ENCODE peak calls at places on chromosomes 16 and 17, in seven cellular contexts. A is keratinocyte, W is astrocyte of the spinal cord, S is psoas muscle, T is GM12864, I is foreskin fibroblast, L is breast epithelium. R is an unnamed sample.

GRCh38 chr17:83076930-83077329 is 2.5 kb upstream of the METRNL start:
- DNase-seq in T (no peak), W (no peak), I (no peak), A (no peak), S (no peak), L (no peak), R (no peak)

GRCh38 chr16:23753908-23754593 is 775 bp upstream of the CHP2 start:
- DNase-seq in S (no peak), L (no peak), I (no peak), W (no peak), T (no peak), A (no peak), R (no peak)

GRCh38 chr16:3819741-3820724 is 60.5 kb downstream of the CREBBP start:
- DNase-seq in W (peak), I (peak), L (no peak), A (peak), T (no peak), S (no peak), R (peak)

GRCh38 chr16:78127130-78127529 is 27.7 kb downstream of the WWOX start:
- DNase-seq in I (no peak), L (no peak), W (peak), T (no peak), A (no peak), S (no peak), R (peak)

GRCh38 chr17:16870253-16871245 is 101.4 kb downstream of the TNFRSF13B start:
- DNase-seq in L (no peak), T (no peak), S (no peak), I (no peak), A (no peak), W (no peak), R (no peak)

GRCh38 chr17:52147431-52147830 is 11.1 kb downstream of the CA10 start:
- DNase-seq in W (peak), I (no peak), A (no peak), S (no peak), T (no peak), L (no peak), R (no peak)

GRCh38 chr16:50924759-50925545 is 183.1 kb downstream of the CYLD start:
- DNase-seq in T (no peak), A (peak), W (no peak), L (no peak), I (no peak), S (no peak), R (no peak)

GRCh38 chr17:2282297-2282873 is 21.2 kb downstream of the SMG6 start:
- DNase-seq in L (no peak), S (peak), T (peak), W (peak), A (no peak), I (peak), R (peak)

GRCh38 chr17:39769974-39770587 is 32.3 kb downstream of the GRB7 start:
- DNase-seq in T (no peak), A (peak), S (no peak), I (peak), W (peak), L (no peak), R (peak)

GRCh38 chr16:77805403-77805802 is 17.0 kb downstream of the VAT1L start:
- DNase-seq in T (no peak), A (no peak), I (no peak), W (no peak), S (no peak), L (peak), R (no peak)

GRCh38 chr17:260944-261343 is 79.5 kb upstream of the DOC2B start:
- DNase-seq in I (no peak), S (no peak), L (no peak), T (no peak), A (no peak), W (no peak), R (no peak)

GRCh38 chr16:11452746-11453344 is 107.6 kb downstream of the RMI2 start:
- DNase-seq in W (no peak), S (no peak), T (no peak), L (no peak), A (no peak), I (no peak), R (no peak)

GRCh38 chr16:30430428-30430970 is 669 bp upstream of the DCTPP1 start:
- DNase-seq in I (no peak), T (no peak), W (no peak), S (peak), L (no peak), A (no peak), R (no peak)
- TF ChIP-seq CTCF in I (no peak), T (no peak), W (no peak), S (no peak), L (no peak), A (peak), R (no peak)

DNA sequence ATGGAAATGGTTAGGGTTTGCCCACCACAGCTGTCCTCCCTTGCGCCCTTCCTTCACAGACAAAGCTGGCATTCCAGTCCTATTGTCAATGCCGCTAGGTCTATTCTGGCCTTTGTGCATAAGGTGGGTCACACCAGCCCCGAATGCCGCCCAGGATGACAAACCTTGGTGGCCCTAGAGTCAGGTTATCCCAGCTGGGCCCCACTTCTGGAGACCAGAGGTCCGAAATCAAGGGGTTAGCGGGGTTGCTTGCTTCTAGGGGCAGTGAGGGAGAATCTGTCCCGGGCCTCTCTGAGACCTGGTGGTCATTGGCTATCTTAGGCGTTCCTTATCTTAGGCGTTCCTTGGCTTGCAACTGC is 472.1 kb downstream of the SOX9 start:
- DNase-seq in W (no peak), A (no peak), S (no peak), L (no peak), I (no peak), T (no peak), R (no peak)
- H3K4me3 ChIP-seq in W (no peak), A (no peak), S (peak), L (peak), I (no peak), T (no peak), R (no peak)

GRCh38 chr16:88487920-88488842 is 35.1 kb downstream of the ZFPM1 start:
- DNase-seq in S (no peak), T (no peak), L (no peak), W (no peak), I (no peak), A (no peak), R (no peak)
- TF ChIP-seq CTCF in S (no peak), T (no peak), L (no peak), W (no peak), I (no peak), A (no peak), R (no peak)

DNA sequence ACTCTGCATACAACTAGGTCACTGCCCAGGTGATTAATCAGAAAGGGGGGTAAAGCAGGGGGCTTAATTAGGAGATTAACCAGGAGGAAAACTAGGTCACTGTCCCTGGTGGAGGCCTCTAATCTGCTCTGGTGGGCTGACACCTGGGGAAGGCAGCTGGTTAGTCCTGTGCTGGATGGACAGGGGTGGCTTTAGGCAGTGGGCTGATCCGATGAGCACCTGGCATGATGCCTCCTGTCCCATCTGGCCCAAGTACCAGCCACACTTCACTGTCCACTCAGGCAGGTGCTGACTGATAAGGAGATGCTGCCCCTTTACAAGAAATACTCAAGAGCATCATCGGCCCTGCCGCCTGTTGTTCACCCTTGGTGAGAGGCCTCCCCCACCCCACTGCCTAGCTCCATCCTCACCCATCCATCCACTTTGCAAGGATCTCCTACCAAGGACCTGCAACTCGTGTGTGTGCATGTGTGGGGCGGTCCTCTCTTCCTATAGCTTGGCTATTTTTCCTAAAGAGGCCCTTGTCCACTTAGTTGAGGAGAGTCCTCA is 13.8 kb upstream of the RCVRN start:
- DNase-seq in S (no peak), L (no peak), A (no peak), I (no peak), T (no peak), W (no peak), R (no peak)
- H3K4me3 ChIP-seq in S (no peak), L (no peak), A (no peak), I (no peak), T (no peak), W (no peak), R (no peak)

DNA sequence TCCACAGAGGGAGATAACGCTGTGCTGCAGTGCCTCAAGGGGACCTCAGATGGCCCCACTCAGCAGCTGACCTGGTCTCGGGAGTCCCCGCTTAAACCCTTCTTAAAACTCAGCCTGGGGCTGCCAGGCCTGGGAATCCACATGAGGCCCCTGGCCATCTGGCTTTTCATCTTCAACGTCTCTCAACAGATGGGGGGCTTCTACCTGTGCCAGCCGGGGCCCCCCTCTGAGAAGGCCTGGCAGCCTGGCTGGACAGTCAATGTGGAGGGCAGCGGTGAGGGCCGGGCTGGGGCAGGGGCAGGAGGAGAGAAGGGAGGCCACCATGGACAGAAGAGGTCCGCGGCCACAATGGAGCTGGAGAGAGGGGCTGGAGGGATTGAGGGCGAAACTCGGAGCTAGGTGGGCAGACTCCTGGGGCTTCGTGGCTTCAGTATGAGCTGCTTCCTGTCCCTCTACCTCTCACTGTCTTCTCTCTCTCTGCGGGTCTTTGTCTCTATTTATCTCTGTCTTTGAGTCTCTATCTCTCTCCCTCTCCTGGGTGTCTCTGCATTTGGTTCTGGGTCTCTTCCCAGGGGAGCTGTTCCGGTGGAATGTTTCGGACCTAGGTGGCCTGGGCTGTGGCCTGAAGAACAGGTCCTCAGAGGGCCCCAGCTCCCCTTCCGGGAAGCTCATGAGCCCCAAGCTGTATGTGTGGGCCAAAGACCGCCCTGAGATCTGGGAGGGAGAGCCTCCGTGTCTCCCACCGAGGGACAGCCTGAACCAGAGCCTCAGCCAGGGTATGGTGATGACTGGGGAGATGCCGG is 769 bp downstream of the CD19 start:
- DNase-seq in L (no peak), A (no peak), I (no peak), T (no peak), S (no peak), W (no peak), R (no peak)
- TF ChIP-seq CTCF in L (no peak), A (no peak), I (no peak), T (peak), S (no peak), W (no peak), R (no peak)

DNA sequence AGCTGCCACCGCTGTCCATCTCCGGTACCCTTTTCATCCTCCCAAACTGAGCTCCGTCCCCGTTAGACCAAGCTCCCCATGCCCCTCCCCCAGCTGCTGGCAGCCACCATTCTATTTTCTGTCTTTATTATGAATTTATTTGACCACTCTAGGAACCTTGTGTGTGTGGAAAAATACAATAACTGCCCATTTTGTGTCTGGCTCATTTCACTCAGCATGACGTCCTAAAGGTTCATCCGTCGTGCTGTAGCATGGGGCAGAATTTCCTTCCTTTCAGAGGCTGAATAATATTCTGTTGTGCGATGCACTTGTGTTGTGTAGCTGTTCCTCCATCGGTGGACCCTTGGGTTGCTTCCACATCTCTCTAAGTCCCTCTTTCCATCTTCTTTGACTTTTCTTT is 263.1 kb downstream of the SEC14L1 start:
- DNase-seq in L (no peak), T (no peak), A (no peak), I (no peak), W (no peak), S (no peak), R (no peak)
- H3K4me3 ChIP-seq in L (no peak), T (no peak), A (no peak), I (no peak), W (no peak), S (no peak), R (no peak)

GRCh38 chr16:30569746-30570325 is 1.7 kb downstream of the ZNF688 start:
- DNase-seq in T (no peak), L (no peak), S (no peak), I (no peak), A (no peak), W (no peak), R (no peak)
- TF ChIP-seq CTCF in T (no peak), L (no peak), S (no peak), I (no peak), A (no peak), W (no peak), R (no peak)

DNA sequence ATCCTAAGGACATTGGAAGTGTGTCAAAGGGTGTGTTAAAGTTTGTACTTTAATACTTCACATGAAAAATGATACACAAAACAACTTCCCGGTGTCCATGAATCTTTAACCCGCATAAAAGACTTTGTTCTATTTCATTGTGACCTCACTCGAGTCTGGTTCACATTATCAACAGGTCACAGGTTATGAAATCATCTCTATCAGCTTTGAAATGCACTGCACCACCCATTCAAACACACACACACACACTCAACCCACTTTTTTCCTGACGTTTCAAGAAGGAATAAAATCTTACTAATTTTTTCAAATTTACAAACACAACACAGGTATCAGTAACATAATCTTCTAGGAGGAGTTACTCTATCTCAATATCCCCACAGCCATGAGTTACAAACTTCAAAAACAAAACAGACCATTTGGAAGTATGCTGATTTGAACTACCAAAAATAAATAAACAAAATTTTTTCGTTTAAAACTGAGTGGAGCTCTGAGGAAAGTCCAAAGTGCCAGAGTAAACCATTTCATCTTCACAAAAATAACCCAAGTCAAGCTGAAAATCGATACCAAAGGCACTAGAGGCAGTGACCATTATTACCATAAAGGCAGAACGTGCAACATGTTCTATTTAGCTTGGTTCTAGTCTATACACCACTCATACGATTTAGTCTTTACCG is 2.7 kb downstream of the ACOX1 start:
- DNase-seq in L (no peak), I (no peak), S (no peak), A (no peak), T (no peak), W (no peak), R (peak)
- H3K4me3 ChIP-seq in L (no peak), I (no peak), S (peak), A (peak), T (no peak), W (no peak), R (peak)

R was measured in fibroblast of the aortic adventitia.